ENCODE peak calls at places on chromosomes 5 and 9, in eight cellular contexts. U, J, X, Y, V, K, S and E are unnamed samples.

GRCh38 chr5:96616801-96617200 is 45.4 kb upstream of the CAST start:
- DNase-seq in V (no peak), Y (no peak), U (no peak), X (no peak), K (no peak), J (peak; percentile 49), S (no peak), E (no peak)

GRCh38 chr5:166562246-166562645 is 1729.2 kb upstream of the WWC1 start:
- DNase-seq in X (no peak), J (no peak), Y (no peak), U (no peak), K (no peak), S (no peak), V (no peak), E (no peak)

GRCh38 chr9:138097501-138097991 is 220.0 kb downstream of the CACNA1B start:
- DNase-seq in Y (no peak), X (no peak), K (no peak), V (no peak), U (no peak), J (no peak), S (peak; percentile 59), E (peak; percentile 40)

GRCh38 chr5:5242056-5242455 is 101.9 kb downstream of the ADAMTS16 start:
- DNase-seq in J (no peak), X (no peak), Y (no peak), K (no peak), V (no peak), S (no peak), U (no peak), E (no peak)

GRCh38 chr9:37574996-37575395 is 1.2 kb downstream of the FBXO10 start:
- DNase-seq in X (no peak), S (no peak), U (peak; percentile 37), K (no peak), V (no peak), Y (peak; percentile 36), J (no peak), E (no peak)

GRCh38 chr9:21415492-21416267 is 6.8 kb downstream of the IFNA8 start:
- DNase-seq in X (no peak), K (no peak), S (no peak), Y (no peak), U (no peak), J (peak; percentile 38), V (no peak), E (no peak)

GRCh38 chr9:89440548-89440947 is 57.4 kb downstream of the SEMA4D start:
- DNase-seq in S (peak; percentile 82), U (no peak), J (peak; percentile 28), V (no peak), Y (no peak), X (no peak), K (no peak), E (no peak)

GRCh38 chr5:149040421-149040820 is 22.4 kb downstream of the SH3TC2 start:
- DNase-seq in Y (no peak), J (no peak), V (no peak), U (no peak), X (no peak), K (peak; percentile 57), S (no peak), E (no peak)

GRCh38 chr9:69179037-69179436 is 5.0 kb downstream of the TJP2 start:
- DNase-seq in U (no peak), V (no peak), J (no peak), Y (no peak), K (no peak), S (no peak), X (no peak), E (no peak)

GRCh38 chr9:93262537-93263310 is 78.8 kb downstream of the WNK2 start:
- DNase-seq in J (peak; percentile 43), X (no peak), K (no peak), V (no peak), U (no peak), S (peak; percentile 53), Y (no peak), E (peak; percentile 60)

GRCh38 chr9:3662671-3663070 is 136.9 kb upstream of the RFX3 start:
- DNase-seq in J (no peak), K (no peak), X (no peak), Y (no peak), U (no peak), V (no peak), S (no peak), E (no peak)

GRCh38 chr5:137303509-137303908 is 195.6 kb downstream of the SPOCK1 start:
- DNase-seq in U (no peak), K (no peak), X (no peak), J (no peak), V (no peak), Y (no peak), S (no peak), E (no peak)

GRCh38 chr5:110594866-110595265 is 131.6 kb downstream of the TMEM232 start:
- DNase-seq in Y (no peak), S (peak; percentile 41), K (no peak), J (no peak), X (no peak), U (no peak), V (no peak), E (no peak)

GRCh38 chr5:179209359-179210150 is 135.7 kb downstream of the ADAMTS2 start:
- DNase-seq in S (no peak), U (peak; percentile 36), K (peak; percentile 77), V (no peak), J (no peak), Y (peak; percentile 51), X (no peak), E (no peak)

GRCh38 chr5:116237917-116238502 is 153.2 kb downstream of the COMMD10 start:
- DNase-seq in X (no peak), Y (no peak), U (no peak), S (no peak), J (no peak), V (no peak), K (no peak), E (no peak)

GRCh38 chr9:101437806-101438232 is 2.2 kb upstream of the ALDOB start:
- DNase-seq in X (no peak), K (no peak), U (no peak), S (peak; percentile 72), J (no peak), Y (no peak), V (no peak), E (peak; percentile 72)

GRCh38 chr5:20678814-20679298 is 690.9 kb upstream of the CDH18 start:
- DNase-seq in V (peak; percentile 17), K (peak; percentile 92), U (peak; percentile 96), J (no peak), Y (no peak), X (no peak), S (no peak), E (no peak)

GRCh38 chr5:72160299-72160698 is 53.0 kb downstream of the MAP1B start:
- DNase-seq in V (no peak), X (no peak), S (no peak), U (no peak), Y (peak; percentile 87), J (no peak), K (no peak), E (no peak)

GRCh38 chr5:180105827-180106312 is 34.3 kb upstream of the RNF130 start:
- DNase-seq in Y (no peak), J (no peak), V (no peak), S (peak; percentile 6), U (peak; percentile 9), K (peak; percentile 39), X (no peak), E (no peak)

GRCh38 chr9:108270041-108270440 is 585.7 kb downstream of the ACTL7B start:
- DNase-seq in X (no peak), V (no peak), K (peak; percentile 66), J (no peak), Y (no peak), S (no peak), U (no peak), E (no peak)

GRCh38 chr9:128636024-128636390 is 20.6 kb downstream of the DYNC2I2 start:
- DNase-seq in S (no peak), J (peak; percentile 82), Y (no peak), V (peak; percentile 89), X (no peak), U (no peak), K (peak; percentile 86), E (no peak)

GRCh38 chr9:88798476-88798875 is 192.8 kb upstream of the S1PR3 start:
- DNase-seq in U (no peak), Y (no peak), X (no peak), S (no peak), V (no peak), K (no peak), J (no peak), E (no peak)

GRCh38 chr5:850511-851006 is at the start of gene ZDHHC11:
- DNase-seq in K (no peak), U (no peak), X (no peak), Y (no peak), J (peak; percentile 45), S (peak; percentile 76), V (no peak), E (peak; percentile 67)

GRCh38 chr9:21017092-21017491 is 14.3 kb downstream of the HACD4 start:
- DNase-seq in S (no peak), J (no peak), U (peak; percentile 14), K (peak; percentile 39), V (peak; percentile 7), X (no peak), Y (peak; percentile 82), E (no peak)

GRCh38 chr5:173458819-173459218 is 130.6 kb upstream of the STC2 start:
- DNase-seq in K (no peak), Y (peak; percentile 75), V (no peak), U (no peak), J (no peak), X (no peak), S (no peak), E (no peak)

GRCh38 chr9:97993000-97993399 is 9.9 kb downstream of the ANP32B start:
- DNase-seq in S (no peak), K (no peak), U (no peak), J (no peak), X (no peak), V (no peak), Y (no peak), E (no peak)

GRCh38 chr9:35861161-35861897 is 8.9 kb downstream of the OR13J1 start:
- DNase-seq in K (no peak), V (no peak), S (no peak), J (no peak), X (no peak), Y (no peak), U (no peak), E (peak; percentile 30)

GRCh38 chr5:112344540-112344939 is 74.5 kb downstream of the EPB41L4A start:
- DNase-seq in J (no peak), V (no peak), S (no peak), K (no peak), X (no peak), U (no peak), Y (no peak), E (no peak)

GRCh38 chr5:143279698-143280097 is 123.8 kb downstream of the NR3C1 start:
- DNase-seq in S (no peak), U (no peak), J (no peak), K (no peak), Y (no peak), X (no peak), V (peak; percentile 5), E (no peak)

GRCh38 chr5:92616085-92616484 is 964.9 kb downstream of the NR2F1-AS1 start:
- DNase-seq in X (no peak), S (no peak), J (no peak), K (no peak), V (no peak), Y (no peak), U (no peak), E (no peak)

GRCh38 chr9:79701651-79702050 is 129.9 kb downstream of the TLE4 start:
- DNase-seq in U (no peak), J (no peak), X (no peak), V (no peak), K (peak; percentile 38), S (no peak), Y (no peak), E (no peak)

GRCh38 chr5:329758-330149 is 8.2 kb downstream of the AHRR start:
- DNase-seq in V (no peak), U (no peak), X (no peak), S (no peak), K (no peak), J (no peak), Y (no peak), E (no peak)

GRCh38 chr9:130266236-130267098 is 907 bp downstream of the HMCN2 start:
- DNase-seq in X (no peak), K (no peak), J (no peak), U (no peak), Y (no peak), S (peak; percentile 28), V (no peak), E (peak; percentile 66)

GRCh38 chr5:39080597-39081204 is 6.5 kb upstream of the RICTOR start:
- DNase-seq in J (peak; percentile 40), X (peak; percentile 49), S (no peak), U (peak; percentile 72), Y (peak; percentile 46), K (peak; percentile 66), V (peak; percentile 64), E (peak; percentile 81)